ENCODE peak calls at places on chromosomes 2 and 18, in six cellular contexts. K is AG04450; A is ELR; C is spleen; G is stimulated activated CD8-positive, alpha-beta memory T cell treated with anti-CD3 and anti-CD28 coated beads, Interleukin-15, amount 100 ng/mL, for 24 hours; R is posterior cingulate gyrus. Y is an unnamed sample.
A peak's percentile ranks its signal among the peaks of the same experiment; 100 is the strongest.

GRCh38 chr18:79458131-79458838 is 62.6 kb downstream of the NFATC1 start:
- DNase-seq in K (peak; percentile 20), A (peak; percentile 49), C (no peak), G (no peak), R (no peak), Y (peak; percentile 87)

GRCh38 chr2:240468300-240469238 is 33.1 kb downstream of the GPC1 start:
- DNase-seq in K (no peak), A (no peak), C (peak; percentile 69), G (no peak), R (no peak), Y (peak; percentile 57)

GRCh38 chr2:150472122-150472899 is 15.2 kb downstream of the RND3 start:
- DNase-seq in K (no peak), A (peak; percentile 93), C (no peak), G (no peak), R (no peak), Y (peak; percentile 68)

GRCh38 chr2:26720322-26721166 is 28.0 kb downstream of the KCNK3 start:
- DNase-seq in K (peak; percentile 38), A (peak; percentile 59), C (no peak), G (no peak), R (no peak), Y (peak; percentile 97)

GRCh38 chr2:29165362-29166236 is 50.4 kb downstream of the CLIP4 start:
- DNase-seq in K (peak; percentile 74), A (peak; percentile 74), C (no peak), G (no peak), R (no peak), Y (no peak)

GRCh38 chr2:127200962-127201361 is 19.1 kb downstream of the CYP27C1 start:
- DNase-seq in K (no peak), A (no peak), C (peak; percentile 37), G (no peak), R (no peak), Y (no peak)

GRCh38 chr2:3443685-3444084 is 64.2 kb downstream of the TRAPPC12 start:
- DNase-seq in K (no peak), A (no peak), C (no peak), G (no peak), R (no peak), Y (no peak)

GRCh38 chr2:119645173-119645846 is 33.7 kb upstream of the TMEM177 start:
- DNase-seq in K (no peak), A (peak; percentile 20), C (no peak), G (no peak), R (no peak), Y (no peak)

GRCh38 chr2:7612969-7613368 is 695.8 kb downstream of the RNF144A start:
- DNase-seq in K (no peak), A (no peak), C (no peak), G (no peak), R (no peak), Y (no peak)

GRCh38 chr18:62201870-62202269 is 14.8 kb downstream of the RELCH start:
- DNase-seq in K (no peak), A (no peak), C (no peak), G (no peak), R (no peak), Y (no peak)

GRCh38 chr18:5058768-5059539 is 138.1 kb downstream of the AKAIN1 start:
- DNase-seq in K (no peak), A (no peak), C (no peak), G (no peak), R (no peak), Y (no peak)

GRCh38 chr2:10835052-10835970 is 22.7 kb upstream of the PDIA6 start:
- DNase-seq in K (no peak), A (peak; percentile 62), C (peak; percentile 91), G (peak; percentile 77), R (peak; percentile 62), Y (peak; percentile 85)

GRCh38 chr2:834233-834632 is 116.4 kb upstream of the SNTG2 start:
- DNase-seq in K (no peak), A (no peak), C (no peak), G (no peak), R (no peak), Y (no peak)

GRCh38 chr18:23881778-23882177 is 132.8 kb upstream of the TTC39C start:
- DNase-seq in K (no peak), A (no peak), C (no peak), G (no peak), R (no peak), Y (no peak)

GRCh38 chr18:48832961-48833700 is 117.6 kb downstream of the SMAD7 start:
- DNase-seq in K (no peak), A (peak; percentile 90), C (peak; percentile 77), G (no peak), R (no peak), Y (no peak)

GRCh38 chr2:30414951-30415350 is 32.1 kb upstream of the LCLAT1 start:
- DNase-seq in K (no peak), A (no peak), C (no peak), G (no peak), R (no peak), Y (no peak)

GRCh38 chr2:19409001-19409400 is 50.6 kb upstream of the OSR1 start:
- DNase-seq in K (no peak), A (peak; percentile 27), C (no peak), G (no peak), R (no peak), Y (no peak)

GRCh38 chr2:238652053-238652770 is 195.7 kb upstream of the TWIST2 start:
- DNase-seq in K (no peak), A (no peak), C (no peak), G (no peak), R (no peak), Y (no peak)

GRCh38 chr2:113283704-113284284 is 5.1 kb upstream of the PAX8 start:
- DNase-seq in K (peak; percentile 82), A (peak; percentile 94), C (peak; percentile 83), G (no peak), R (no peak), Y (peak; percentile 82)

GRCh38 chr2:69645026-69645425 is 1.5 kb upstream of the AAK1 start:
- DNase-seq in K (no peak), A (peak; percentile 22), C (no peak), G (no peak), R (no peak), Y (no peak)

GRCh38 chr2:157696036-157696435 is 67.4 kb upstream of the ACVR1C start:
- DNase-seq in K (peak; percentile 38), A (peak; percentile 28), C (no peak), G (no peak), R (no peak), Y (no peak)

GRCh38 chr18:68874361-68874760 is 76.5 kb downstream of the CCDC102B start:
- DNase-seq in K (no peak), A (no peak), C (no peak), G (no peak), R (no peak), Y (no peak)

GRCh38 chr2:45649457-45649854 is 2.0 kb upstream of the PRKCE start:
- DNase-seq in K (no peak), A (no peak), C (no peak), G (no peak), R (no peak), Y (no peak)

GRCh38 chr18:48032876-48033769 is 102.7 kb upstream of the SMAD2 start:
- DNase-seq in K (no peak), A (peak; percentile 70), C (peak; percentile 40), G (no peak), R (no peak), Y (peak; percentile 20)

GRCh38 chr2:24174851-24175277 is at the start of gene FAM228A:
- DNase-seq in K (no peak), A (no peak), C (no peak), G (no peak), R (no peak), Y (no peak)

GRCh38 chr2:69138793-69139510 is 126.0 kb downstream of the ANTXR1 start:
- DNase-seq in K (peak; percentile 32), A (peak; percentile 94), C (no peak), G (no peak), R (no peak), Y (peak; percentile 77)

GRCh38 chr2:113407446-113408099 is 29.9 kb upstream of the ZNG1B start:
- DNase-seq in K (no peak), A (peak; percentile 57), C (no peak), G (no peak), R (no peak), Y (no peak)

Y was measured in sigmoid colon.